ENCODE peak calls at places on chromosomes 2 and 18, in ten cellular contexts. Z is mucosa of descending colon, U is small intestine, D is HCT116, L is spleen, A is testis, W is neuronal stem cell, R is transverse colon, Q is ascending aorta, B is mammary epithelial cell. K is an unnamed sample.
A peak's percentile ranks its signal among the peaks of the same experiment; 100 is the strongest.

GRCh38 chr2:151945602-151946001 is 117.4 kb upstream of the ARL5A start:
- DNase-seq in Z (no peak), U (no peak), D (no peak), L (no peak), A (no peak), W (no peak), R (no peak), Q (no peak), B (no peak), K (no peak)

GRCh38 chr2:24766609-24767008 is 26.6 kb downstream of the PTRHD1 start:
- DNase-seq in Z (peak; percentile 23), U (no peak), D (no peak), L (no peak), A (no peak), W (no peak), R (no peak), Q (no peak), B (no peak), K (no peak)

GRCh38 chr18:63433349-63433866 is 11.1 kb upstream of the VPS4B start:
- DNase-seq in Z (no peak), U (no peak), D (no peak), L (no peak), A (no peak), W (no peak), R (no peak), Q (no peak), B (no peak), K (no peak)

GRCh38 chr2:10103179-10103578 is 19.4 kb upstream of the RRM2 start:
- DNase-seq in Z (no peak), U (no peak), D (no peak), L (peak; percentile 39), A (no peak), W (no peak), R (no peak), Q (no peak), B (no peak), K (no peak)

GRCh38 chr2:109526442-109526970 is 87.3 kb downstream of the SEPTIN10 start:
- DNase-seq in Z (no peak), U (no peak), D (no peak), L (peak; percentile 47), A (no peak), W (no peak), R (no peak), Q (no peak), B (no peak), K (no peak)

GRCh38 chr2:20506281-20506685 is 59.4 kb downstream of the RHOB start:
- DNase-seq in Z (no peak), U (no peak), D (no peak), L (no peak), A (no peak), W (no peak), R (no peak), Q (no peak), B (peak; percentile 42), K (no peak)

GRCh38 chr2:16241166-16242160 is 301.1 kb downstream of the MYCN start:
- DNase-seq in Z (no peak), U (no peak), D (no peak), L (no peak), A (no peak), W (no peak), R (no peak), Q (no peak), B (no peak), K (no peak)

GRCh38 chr18:26436176-26437031 is 111.9 kb downstream of the KCTD1 start:
- DNase-seq in Z (no peak), U (no peak), D (peak; percentile 73), L (no peak), A (no peak), W (no peak), R (no peak), Q (no peak), B (peak; percentile 72), K (no peak)

GRCh38 chr2:113124181-113124961 is 3.0 kb upstream of the IL1RN start:
- DNase-seq in Z (no peak), U (peak; percentile 37), D (no peak), L (no peak), A (no peak), W (no peak), R (no peak), Q (no peak), B (peak; percentile 64), K (no peak)

GRCh38 chr2:39954346-39954745 is 175.3 kb upstream of the THUMPD2 start:
- DNase-seq in Z (no peak), U (no peak), D (no peak), L (no peak), A (no peak), W (no peak), R (no peak), Q (no peak), B (peak; percentile 48), K (no peak)

GRCh38 chr2:177078416-177078815 is 134.2 kb upstream of the HNRNPA3 start:
- DNase-seq in Z (peak; percentile 5), U (peak; percentile 3), D (no peak), L (no peak), A (peak; percentile 36), W (no peak), R (peak; percentile 76), Q (no peak), B (peak; percentile 12), K (no peak)

GRCh38 chr2:41829011-41829500 is 218.8 kb upstream of the PKDCC start:
- DNase-seq in Z (no peak), U (no peak), D (no peak), L (no peak), A (no peak), W (no peak), R (no peak), Q (no peak), B (no peak), K (no peak)

GRCh38 chr2:213722564-213722963 is 438.3 kb downstream of the SPAG16 start:
- DNase-seq in Z (no peak), U (no peak), D (no peak), L (no peak), A (no peak), W (no peak), R (no peak), Q (no peak), B (no peak), K (no peak)

GRCh38 chr18:2173464-2173863 is 397.8 kb downstream of the METTL4 start:
- DNase-seq in Z (no peak), U (no peak), D (no peak), L (no peak), A (peak; percentile 23), W (no peak), R (no peak), Q (no peak), B (peak; percentile 76), K (no peak)

GRCh38 chr2:98459776-98460175 is 15.1 kb downstream of the INPP4A start:
- DNase-seq in Z (no peak), U (no peak), D (no peak), L (no peak), A (no peak), W (no peak), R (no peak), Q (no peak), B (peak; percentile 57), K (no peak)

GRCh38 chr2:98457045-98457696 is 12.5 kb downstream of the INPP4A start:
- DNase-seq in Z (no peak), U (no peak), D (no peak), L (no peak), A (no peak), W (no peak), R (no peak), Q (no peak), B (peak; percentile 76), K (no peak)

GRCh38 chr2:98460573-98461560 is 16.2 kb downstream of the INPP4A start:
- DNase-seq in Z (peak; percentile 42), U (no peak), D (no peak), L (peak; percentile 93), A (no peak), W (no peak), R (peak; percentile 68), Q (no peak), B (no peak), K (no peak)

GRCh38 chr2:98458207-98458606 is 13.5 kb downstream of the INPP4A start:
- DNase-seq in Z (no peak), U (no peak), D (no peak), L (no peak), A (no peak), W (no peak), R (no peak), Q (no peak), B (peak; percentile 48), K (no peak)

GRCh38 chr2:98458667-98459380 is 14.2 kb downstream of the INPP4A start:
- DNase-seq in Z (no peak), U (no peak), D (no peak), L (peak; percentile 68), A (no peak), W (no peak), R (no peak), Q (no peak), B (no peak), K (no peak)
- H3K4me1 ChIP-seq in Z (peaks cover 17% of the 10 kb centered on the region), U (peaks cover 15% of the 10 kb centered on the region), D (peaks cover 3% of the 10 kb centered on the region), L (peaks cover 100% of the 10 kb centered on the region), A (no peaks in the 10 kb centered on the region), W (peaks cover 10% of the 10 kb centered on the region), R (peaks cover 60% of the 10 kb centered on the region), Q (no peaks in the 10 kb centered on the region), B (peaks cover 16% of the 10 kb centered on the region), K (peaks cover 4% of the 10 kb centered on the region)

GRCh38 chr2:203418271-203418670 is 90.1 kb downstream of the ABI2 start:
- DNase-seq in Z (no peak), U (no peak), D (no peak), L (no peak), A (peak; percentile 32), W (no peak), R (no peak), Q (no peak), B (no peak), K (no peak)
- H3K36me3 ChIP-seq in Z (no peaks in the 10 kb centered on the region), U (peaks cover 5% of the 10 kb centered on the region), D (peaks cover 3% of the 10 kb centered on the region), L (peaks cover 70% of the 10 kb centered on the region), A (no peaks in the 10 kb centered on the region), W (peaks cover 11% of the 10 kb centered on the region), R (peaks cover 22% of the 10 kb centered on the region), Q (peaks cover 46% of the 10 kb centered on the region), B (no peaks in the 10 kb centered on the region), K (peaks cover 19% of the 10 kb centered on the region)

DNA sequence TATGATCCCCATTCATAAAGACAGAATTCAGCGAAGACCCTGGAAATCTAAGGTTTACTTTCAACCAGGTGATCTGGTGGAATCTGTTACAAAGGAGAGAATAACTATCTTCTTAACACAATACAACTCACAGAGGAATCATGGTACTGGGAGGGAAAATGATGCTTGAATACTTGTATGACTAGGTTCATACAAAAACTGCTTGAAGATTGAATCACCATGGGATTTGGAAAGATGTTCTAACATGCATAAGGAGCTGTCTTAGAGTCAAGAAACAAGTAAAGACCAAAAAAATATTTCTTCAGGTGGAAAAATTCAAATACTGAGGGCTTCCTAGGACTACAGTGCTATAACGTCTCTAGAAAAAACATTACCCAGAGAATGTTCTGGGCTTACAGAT is 32.2 kb downstream of the COL5A2 start:
- DNase-seq in Z (no peak), U (no peak), D (no peak), L (no peak), A (no peak), W (no peak), R (no peak), Q (no peak), B (peak; percentile 46), K (no peak)
- H3K4me1 ChIP-seq in Z (no peaks in the 10 kb centered on the region), U (peaks cover 3% of the 10 kb centered on the region), D (no peaks in the 10 kb centered on the region), L (no peaks in the 10 kb centered on the region), A (no peaks in the 10 kb centered on the region), W (no peaks in the 10 kb centered on the region), R (no peaks in the 10 kb centered on the region), Q (peaks cover 17% of the 10 kb centered on the region), B (peaks cover 5% of the 10 kb centered on the region), K (peaks cover 3% of the 10 kb centered on the region)

DNA sequence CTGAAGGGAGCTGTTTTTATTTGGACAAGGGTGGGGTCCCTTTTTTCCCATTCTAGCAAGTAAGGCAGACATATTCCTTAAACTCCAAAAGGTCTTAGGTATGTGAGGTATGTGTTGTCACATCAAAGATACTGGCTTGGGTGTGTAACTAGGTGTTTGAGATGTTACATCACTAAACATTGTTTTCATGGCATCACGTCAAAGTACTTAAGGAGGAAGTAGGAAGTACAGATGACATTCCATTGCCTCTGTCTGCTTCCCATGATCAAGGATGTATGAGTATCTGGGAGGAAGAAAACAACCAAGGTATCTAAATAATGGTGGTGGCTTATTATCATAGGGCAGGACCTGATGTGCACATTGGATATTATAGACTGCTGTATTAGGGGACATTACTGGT is 39.3 kb downstream of the CD302 start:
- DNase-seq in Z (no peak), U (no peak), D (no peak), L (no peak), A (no peak), W (no peak), R (no peak), Q (no peak), B (no peak), K (no peak)
- H3K36me3 ChIP-seq in Z (no peaks in the 10 kb centered on the region), U (peaks cover 14% of the 10 kb centered on the region), D (peaks cover 30% of the 10 kb centered on the region), L (peaks cover 100% of the 10 kb centered on the region), A (no peaks in the 10 kb centered on the region), W (peaks cover 11% of the 10 kb centered on the region), R (peaks cover 26% of the 10 kb centered on the region), Q (peaks cover 42% of the 10 kb centered on the region), B (peaks cover 38% of the 10 kb centered on the region), K (peaks cover 78% of the 10 kb centered on the region)

K was measured in HAP-1.